ENCODE peak calls at places on chromosome 6, in six cellular contexts. U is progenitor cell of endocrine pancreas, D is T-cell, W is A172, B is foreskin keratinocyte, N is SW 1271. T is an unnamed sample.

GRCh38 chr6:126100386-126100785 is 114.0 kb downstream of the TRMT11 start:
- DNase-seq in U (no peak), D (no peak), W (no peak), B (peak; percentile 32), N (no peak), T (no peak)

GRCh38 chr6:92989656-92990055 is 429.7 kb downstream of the EPHA7 start:
- DNase-seq in U (no peak), D (no peak), W (no peak), B (no peak), N (no peak), T (no peak)

GRCh38 chr6:26156850-26157149 is 69.6 kb downstream of the HFE start:
- DNase-seq in U (no peak), D (no peak), W (no peak), B (no peak), N (no peak), T (no peak)

GRCh38 chr6:75893058-75893775 is 144.2 kb downstream of the MYO6 start:
- DNase-seq in U (no peak), D (no peak), W (peak; percentile 55), B (peak; percentile 14), N (peak; percentile 27), T (peak; percentile 75)

GRCh38 chr6:6738922-6739717 is 150.6 kb downstream of the LY86 start:
- DNase-seq in U (no peak), D (no peak), W (no peak), B (no peak), N (no peak), T (no peak)

GRCh38 chr6:54737247-54737646 is 109.3 kb upstream of the FAM83B start:
- DNase-seq in U (no peak), D (no peak), W (no peak), B (no peak), N (no peak), T (peak; percentile 60)

GRCh38 chr6:21596379-21597242 is 3.1 kb downstream of the SOX4 start:
- DNase-seq in U (no peak), D (peak; percentile 4), W (peak; percentile 65), B (no peak), N (no peak), T (peak; percentile 73)

GRCh38 chr6:32968770-32969684 is 633 bp downstream of the BRD2 start:
- DNase-seq in U (peak; percentile 51), D (peak; percentile 48), W (peak; percentile 85), B (peak; percentile 76), N (peak; percentile 70), T (peak; percentile 56)

GRCh38 chr6:17790486-17790885 is 83.8 kb upstream of the NUP153 start:
- DNase-seq in U (no peak), D (no peak), W (no peak), B (no peak), N (no peak), T (no peak)

GRCh38 chr6:170367241-170367640 is 60.7 kb downstream of the FAM120B start:
- DNase-seq in U (no peak), D (no peak), W (no peak), B (no peak), N (no peak), T (no peak)

GRCh38 chr6:89944826-89945407 is 50.6 kb downstream of the GJA10 start:
- DNase-seq in U (no peak), D (no peak), W (no peak), B (no peak), N (no peak), T (peak; percentile 35)

GRCh38 chr6:11971154-11971553 is 41.0 kb upstream of the HIVEP1 start:
- DNase-seq in U (no peak), D (no peak), W (peak; percentile 67), B (no peak), N (no peak), T (peak; percentile 13)

GRCh38 chr6:113315879-113316278 is 541.3 kb upstream of the MARCKS start:
- DNase-seq in U (no peak), D (no peak), W (no peak), B (peak; percentile 21), N (no peak), T (no peak)

GRCh38 chr6:46949662-46950280 is 28.0 kb upstream of the ADGRF5 start:
- DNase-seq in U (no peak), D (no peak), W (no peak), B (no peak), N (no peak), T (no peak)

GRCh38 chr6:20770776-20771175 is 236.5 kb downstream of the CDKAL1 start:
- DNase-seq in U (no peak), D (no peak), W (no peak), B (no peak), N (no peak), T (no peak)

GRCh38 chr6:134373282-134373922 is 55.5 kb upstream of the SGK1 start:
- DNase-seq in U (no peak), D (no peak), W (peak; percentile 58), B (no peak), N (no peak), T (peak; percentile 34)

GRCh38 chr6:4820704-4821276 is 44.6 kb downstream of the CDYL start:
- DNase-seq in U (no peak), D (no peak), W (no peak), B (peak; percentile 54), N (no peak), T (no peak)

GRCh38 chr6:143140767-143141166 is 80.1 kb downstream of the AIG1 start:
- DNase-seq in U (no peak), D (no peak), W (no peak), B (no peak), N (no peak), T (no peak)

GRCh38 chr6:15606347-15606746 is 56.5 kb downstream of the DTNBP1 start:
- DNase-seq in U (no peak), D (no peak), W (no peak), B (no peak), N (no peak), T (no peak)

GRCh38 chr6:89221971-89222887 is 5.1 kb upstream of the GABRR1 start:
- DNase-seq in U (no peak), D (no peak), W (peak; percentile 84), B (no peak), N (no peak), T (no peak)

GRCh38 chr6:11833626-11834592 is 55.3 kb upstream of the ADTRP start:
- DNase-seq in U (no peak), D (no peak), W (no peak), B (no peak), N (no peak), T (no peak)

GRCh38 chr6:89111933-89112332 is 5.9 kb downstream of the SRSF12 start:
- DNase-seq in U (no peak), D (no peak), W (no peak), B (no peak), N (no peak), T (no peak)

GRCh38 chr6:168050225-168050796 is 28.7 kb downstream of the FRMD1 start:
- DNase-seq in U (no peak), D (no peak), W (no peak), B (no peak), N (no peak), T (no peak)

GRCh38 chr6:1771324-1771723 is 161.6 kb downstream of the FOXC1 start:
- DNase-seq in U (no peak), D (peak; percentile 6), W (no peak), B (peak; percentile 72), N (no peak), T (no peak)

GRCh38 chr6:45212976-45213375 is 115.2 kb upstream of the RUNX2 start:
- DNase-seq in U (no peak), D (no peak), W (no peak), B (no peak), N (no peak), T (no peak)

GRCh38 chr6:40336296-40336695 is 250.9 kb downstream of the LRFN2 start:
- DNase-seq in U (no peak), D (no peak), W (no peak), B (no peak), N (no peak), T (no peak)

GRCh38 chr6:35354361-35355135 is 12.2 kb downstream of the PPARD start:
- DNase-seq in U (no peak), D (no peak), W (no peak), B (no peak), N (no peak), T (no peak)

GRCh38 chr6:117601811-117602150 is 530 bp downstream of the GOPC start:
- DNase-seq in U (no peak), D (peak; percentile 5), W (peak; percentile 20), B (no peak), N (no peak), T (no peak)

GRCh38 chr6:135935951-135936601 is 84.6 kb downstream of the PDE7B start:
- DNase-seq in U (no peak), D (no peak), W (no peak), B (no peak), N (no peak), T (no peak)

GRCh38 chr6:90249044-90249443 is 47.6 kb downstream of the BACH2 start:
- DNase-seq in U (no peak), D (no peak), W (no peak), B (peak; percentile 51), N (no peak), T (peak; percentile 6)

GRCh38 chr6:135300576-135300975 is 119.5 kb downstream of the MYB start:
- DNase-seq in U (no peak), D (no peak), W (no peak), B (no peak), N (no peak), T (no peak)

GRCh38 chr6:111909238-111909637 is 36.0 kb upstream of the FYN start:
- DNase-seq in U (no peak), D (no peak), W (no peak), B (no peak), N (no peak), T (no peak)

GRCh38 chr6:89385156-89385667 is 26.9 kb downstream of the RRAGD start:
- DNase-seq in U (no peak), D (no peak), W (peak; percentile 67), B (peak; percentile 86), N (no peak), T (no peak)

GRCh38 chr6:169172435-169172834 is 81.2 kb downstream of the THBS2 start:
- DNase-seq in U (no peak), D (no peak), W (peak; percentile 67), B (peak; percentile 59), N (no peak), T (no peak)

GRCh38 chr6:33197431-33198048 is 2.9 kb downstream of the RXRB start:
- DNase-seq in U (no peak), D (no peak), W (peak; percentile 62), B (no peak), N (peak; percentile 44), T (peak; percentile 93)

GRCh38 chr6:150685860-150686259 is 86.2 kb downstream of the PLEKHG1 start:
- DNase-seq in U (no peak), D (peak; percentile 28), W (peak; percentile 12), B (peak; percentile 32), N (peak; percentile 7), T (peak; percentile 48)

GRCh38 chr6:119196732-119197131 is 118.3 kb upstream of the FAM184A start:
- DNase-seq in U (no peak), D (no peak), W (no peak), B (no peak), N (no peak), T (no peak)

GRCh38 chr6:17589402-17590116 is 10.5 kb upstream of the FAM8A1 start:
- DNase-seq in U (no peak), D (peak; percentile 12), W (peak; percentile 94), B (peak; percentile 93), N (peak; percentile 92), T (peak; percentile 52)

GRCh38 chr6:39289490-39289889 is 24.7 kb downstream of the KCNK17 start:
- DNase-seq in U (no peak), D (no peak), W (no peak), B (no peak), N (no peak), T (no peak)